ENCODE peak calls at places on chromosomes 2 and 18, in ten cellular contexts. L is cardiac fibroblast, O is neural progenitor cell, E is HFF-Myc, R is heart right ventricle, N is endothelial cell, B is Calu3, U is HepG2, X is mammary epithelial cell, T is K562. G is an unnamed sample.

GRCh38 chr2:104050632-104051242 is 803.2 kb upstream of the POU3F3 start:
- DNase-seq in N (no peak), X (no peak), R (no peak), L (no peak), B (no peak), T (no peak), U (no peak), O (no peak), E (no peak), G (no peak)

GRCh38 chr2:2879776-2880175 is 497.8 kb downstream of the EIPR1 start:
- DNase-seq in O (no peak), X (no peak), B (no peak), U (no peak), N (no peak), E (no peak), R (no peak), T (no peak), L (no peak), G (peak)

GRCh38 chr2:59806486-59806885 is 747.0 kb downstream of the BCL11A start:
- DNase-seq in N (no peak), U (no peak), T (no peak), L (no peak), B (no peak), R (no peak), X (no peak), E (no peak), O (no peak), G (no peak)

GRCh38 chr2:27756544-27757498 is 14.7 kb upstream of the MRPL33 start:
- DNase-seq in L (no peak), R (peak), O (no peak), B (no peak), E (no peak), T (no peak), U (no peak), N (no peak), X (no peak), G (no peak)

GRCh38 chr2:150625300-150625699 is 137.8 kb upstream of the RND3 start:
- DNase-seq in T (no peak), E (no peak), B (no peak), U (no peak), R (no peak), O (no peak), N (no peak), L (no peak), X (peak), G (no peak)

GRCh38 chr2:1972428-1972827 is 228.1 kb upstream of the PXDN start:
- DNase-seq in B (no peak), T (no peak), X (no peak), N (no peak), U (no peak), E (no peak), L (peak), O (no peak), R (peak), G (no peak)

GRCh38 chr2:24708537-24709152 is 84.5 kb downstream of the PTRHD1 start:
- DNase-seq in L (peak), U (no peak), B (no peak), X (peak), O (no peak), N (no peak), E (no peak), T (no peak), R (no peak), G (no peak)

GRCh38 chr18:34028341-34028740 is 196.4 kb downstream of the NOL4 start:
- DNase-seq in R (no peak), X (no peak), T (no peak), O (no peak), N (no peak), L (no peak), E (no peak), B (peak), U (no peak), G (no peak)

GRCh38 chr2:113376248-113376934 is 61.1 kb upstream of the ZNG1B start:
- DNase-seq in L (no peak), E (no peak), O (no peak), R (no peak), X (no peak), N (no peak), T (no peak), U (no peak), B (no peak), G (no peak)

GRCh38 chr18:27501651-27502050 is 316.5 kb upstream of the CHST9 start:
- DNase-seq in T (no peak), R (no peak), L (no peak), U (no peak), E (no peak), N (no peak), B (no peak), X (no peak), O (no peak), G (no peak)

GRCh38 chr2:112709703-112710102 is 11.1 kb upstream of the NT5DC4 start:
- DNase-seq in O (no peak), L (no peak), U (no peak), N (no peak), B (no peak), E (no peak), T (no peak), X (no peak), R (no peak), G (no peak)

GRCh38 chr2:174781996-174782395 is 17.7 kb upstream of the CHRNA1 start:
- DNase-seq in N (no peak), L (no peak), R (no peak), O (no peak), U (no peak), E (no peak), X (no peak), B (no peak), T (no peak), G (no peak)

GRCh38 chr18:58194028-58194427 is 150.0 kb downstream of the NEDD4L start:
- DNase-seq in O (peak), T (peak), N (peak), L (no peak), U (no peak), X (no peak), B (no peak), E (no peak), R (no peak), G (no peak)
- TF ChIP-seq CTCF in O (peak), T (peak), N (peak), L (peak), U (peak), X (peak), B (no peak), E (peak), R (peak), G (no peak)

GRCh38 chr2:206095925-206096324 is 10.0 kb upstream of the INO80D start:
- DNase-seq in X (no peak), L (no peak), N (no peak), B (no peak), U (no peak), E (no peak), O (no peak), R (no peak), T (no peak), G (no peak)
- TF ChIP-seq CTCF in X (no peak), L (no peak), N (no peak), B (no peak), U (no peak), E (no peak), O (no peak), R (no peak), T (no peak), G (no peak)

GRCh38 chr2:43223412-43224040 is 2.9 kb downstream of the ZFP36L2 start:
- DNase-seq in R (no peak), B (no peak), L (peak), N (no peak), E (no peak), U (no peak), O (no peak), X (peak), T (no peak), G (no peak)

GRCh38 chr2:43225093-43225787 is 1.2 kb downstream of the ZFP36L2 start:
- DNase-seq in L (peak), T (peak), O (peak), U (no peak), X (peak), B (peak), R (peak), N (peak), E (no peak), G (no peak)

GRCh38 chr2:43224571-43225092 is 1.8 kb downstream of the ZFP36L2 start:
- DNase-seq in X (no peak), N (peak), U (no peak), T (peak), E (no peak), O (peak), R (no peak), L (peak), B (peak), G (no peak)

GRCh38 chr2:43222472-43223146 is 3.8 kb downstream of the ZFP36L2 start:
- DNase-seq in R (no peak), N (no peak), U (no peak), L (peak), X (peak), B (no peak), T (no peak), E (no peak), O (no peak), G (no peak)

DNA sequence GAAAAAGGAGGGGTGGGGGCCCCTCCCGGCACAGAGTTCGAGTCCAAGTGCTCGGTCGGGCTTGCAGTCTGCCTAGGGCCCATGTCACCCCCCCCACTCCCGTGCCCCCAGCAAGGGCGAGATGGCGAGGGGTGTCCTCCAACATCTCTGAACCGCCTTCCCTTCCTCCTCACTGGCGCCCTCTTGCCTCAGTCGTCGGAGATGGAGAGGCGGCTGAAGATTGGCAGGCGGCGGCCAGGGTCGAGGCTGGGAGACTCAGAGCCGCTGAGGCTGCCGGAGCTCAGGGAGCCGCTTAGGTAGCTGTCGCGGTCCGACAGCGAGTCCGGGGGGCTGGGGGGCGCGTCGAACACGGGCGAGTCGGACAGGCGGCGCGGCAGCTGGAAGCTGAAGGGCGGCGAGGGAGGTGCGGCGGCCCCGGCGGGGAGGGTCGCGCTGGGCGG is 2.3 kb downstream of the ZFP36L2 start:
- DNase-seq in T (no peak), E (no peak), L (peak), B (peak), R (peak), U (peak), N (peak), O (peak), X (peak), G (peak)
- TF ChIP-seq CTCF in T (peak), E (peak), L (peak), B (peak), R (peak), U (peak), N (peak), O (peak), X (peak), G (peak)

GRCh38 chr2:19377717-19378116 is 19.3 kb upstream of the OSR1 start:
- DNase-seq in N (no peak), B (no peak), U (no peak), T (no peak), R (no peak), X (no peak), O (no peak), E (no peak), L (no peak), G (no peak)
- TF ChIP-seq CTCF in N (no peak), B (no peak), U (peak), T (peak), R (no peak), X (no peak), O (peak), E (no peak), L (peak), G (no peak)